ENCODE peak calls at places on chromosome 4, in four cellular contexts. M is A673, P is lung, D is epithelial cell of esophagus. W is an unnamed sample.

GRCh38 chr4:158671665-158671914 is at the start of gene C4orf46:
- DNase-seq in M (no peak), P (no peak), D (no peak), W (no peak)

GRCh38 chr4:124804584-124804983 is 92.1 kb upstream of the ANKRD50 start:
- DNase-seq in P (no peak), D (no peak), M (no peak), W (no peak)

GRCh38 chr4:168071304-168071703 is 21.0 kb upstream of the ANXA10 start:
- DNase-seq in P (no peak), M (no peak), D (peak; percentile 50), W (no peak)

GRCh38 chr4:72525938-72526337 is 43.1 kb downstream of the ADAMTS3 start:
- DNase-seq in D (no peak), M (no peak), P (peak; percentile 54), W (no peak)

GRCh38 chr4:7857238-7857701 is 82.4 kb downstream of the AFAP1 start:
- DNase-seq in P (no peak), M (peak; percentile 74), D (peak; percentile 71), W (no peak)

GRCh38 chr4:101141230-101141629 is 206.1 kb downstream of the PPP3CA start:
- DNase-seq in D (no peak), M (no peak), P (no peak), W (no peak)

GRCh38 chr4:139875456-139875855 is 209.8 kb downstream of the MGST2 start:
- DNase-seq in D (peak; percentile 8), M (no peak), P (no peak), W (no peak)

GRCh38 chr4:132227349-132228165 is 921.5 kb upstream of the PCDH10 start:
- DNase-seq in D (peak; percentile 47), M (peak; percentile 60), P (peak; percentile 31), W (peak; percentile 17)

GRCh38 chr4:15702941-15703403 is at the start of gene BST1:
- DNase-seq in P (peak; percentile 83), D (peak; percentile 53), M (peak; percentile 72), W (no peak)

GRCh38 chr4:55491486-55491885 is 55.2 kb downstream of the CLOCK start:
- DNase-seq in P (no peak), M (no peak), D (no peak), W (no peak)

GRCh38 chr4:138938371-138938699 is 77.2 kb upstream of the NOCT start:
- DNase-seq in P (no peak), D (peak; percentile 65), M (peak; percentile 49), W (peak; percentile 44)

GRCh38 chr4:154064244-154064643 is 275.4 kb upstream of the SFRP2 start:
- DNase-seq in D (no peak), M (no peak), P (no peak), W (no peak)

GRCh38 chr4:108432418-108432817 is 188.0 kb upstream of the RPL34 start:
- DNase-seq in P (no peak), M (no peak), D (no peak), W (no peak)

GRCh38 chr4:126740687-126741086 is 892.1 kb upstream of the INTU start:
- DNase-seq in M (no peak), P (no peak), D (no peak), W (no peak)

GRCh38 chr4:16289872-16290554 is 63.7 kb upstream of the TAPT1 start:
- DNase-seq in P (no peak), M (peak; percentile 86), D (peak; percentile 45), W (no peak)

GRCh38 chr4:139789096-139789495 is 123.5 kb downstream of the MGST2 start:
- DNase-seq in M (no peak), P (no peak), D (no peak), W (no peak)

GRCh38 chr4:184448828-184449227 is 25.5 kb downstream of the IRF2 start:
- DNase-seq in P (peak; percentile 53), M (peak; percentile 70), D (no peak), W (no peak)

GRCh38 chr4:124132161-124132560 is 580.4 kb downstream of the ANKRD50 start:
- DNase-seq in M (no peak), P (no peak), D (no peak), W (no peak)

GRCh38 chr4:38583102-38583501 is 80.9 kb upstream of the KLF3 start:
- DNase-seq in D (no peak), P (no peak), M (no peak), W (no peak)

GRCh38 chr4:78610546-78611214 is 59.1 kb downstream of the ANXA3 start:
- DNase-seq in D (no peak), P (no peak), M (peak; percentile 66), W (no peak)

GRCh38 chr4:173125216-173125812 is 43.3 kb upstream of the GALNT7 start:
- DNase-seq in D (no peak), M (no peak), P (no peak), W (no peak)

GRCh38 chr4:76305971-76306881 is at the start of gene STBD1:
- DNase-seq in P (peak; percentile 86), M (peak; percentile 20), D (peak; percentile 62), W (peak; percentile 85)

GRCh38 chr4:13711233-13711775 is 83.8 kb upstream of the BOD1L1 start:
- DNase-seq in M (no peak), P (no peak), D (no peak), W (no peak)

GRCh38 chr4:53558061-53558801 is 33.1 kb downstream of the LNX1 start:
- DNase-seq in P (no peak), M (peak; percentile 17), D (peak; percentile 91), W (no peak)

GRCh38 chr4:163495900-163496299 is 1.4 kb downstream of the TMA16 start:
- DNase-seq in D (no peak), P (no peak), M (peak; percentile 6), W (no peak)

GRCh38 chr4:5399790-5400421 is 308.5 kb downstream of the EVC2 start:
- DNase-seq in M (peak; percentile 60), D (peak; percentile 32), P (no peak), W (peak; percentile 13)

GRCh38 chr4:101010987-101011386 is 336.3 kb downstream of the PPP3CA start:
- DNase-seq in M (no peak), P (no peak), D (peak; percentile 40), W (no peak)

GRCh38 chr4:160510925-160511324 is 1408.0 kb downstream of the RAPGEF2 start:
- DNase-seq in D (peak; percentile 90), M (no peak), P (no peak), W (no peak)

GRCh38 chr4:113502883-113503282 is 258.7 kb downstream of the CAMK2D start:
- DNase-seq in M (no peak), D (no peak), P (no peak), W (no peak)

GRCh38 chr4:3410401-3411135 is 31.2 kb upstream of the HGFAC start:
- DNase-seq in D (no peak), P (no peak), M (no peak), W (peak; percentile 26)

GRCh38 chr4:123468479-123469031 is 72.0 kb downstream of the SPRY1 start:
- DNase-seq in P (no peak), D (no peak), M (no peak), W (no peak)

GRCh38 chr4:124931050-124931449 is 218.5 kb upstream of the ANKRD50 start:
- DNase-seq in P (no peak), D (no peak), M (no peak), W (no peak)

GRCh38 chr4:18934197-18934596 is 912.6 kb upstream of the LCORL start:
- DNase-seq in M (peak; percentile 7), D (peak; percentile 37), P (no peak), W (no peak)
- TF ChIP-seq CTCF in M (peak; percentile 30), D (peak; percentile 15), P (no peak), W (no peak)

GRCh38 chr4:67714955-67715354 is 14.0 kb upstream of the UBA6 start:
- DNase-seq in D (no peak), P (no peak), M (no peak), W (no peak)
- TF ChIP-seq CTCF in D (no peak), P (no peak), M (no peak), W (no peak)

GRCh38 chr4:26235500-26235899 is 85.3 kb upstream of the RBPJ start:
- DNase-seq in M (no peak), D (peak; percentile 88), P (peak; percentile 36), W (no peak)
- TF ChIP-seq CTCF in M (no peak), D (peak; percentile 34), P (no peak), W (no peak)

GRCh38 chr4:98838977-98839618 is 89.8 kb downstream of the EIF4E start:
- DNase-seq in P (no peak), D (peak; percentile 34), M (peak; percentile 65), W (peak; percentile 56)
- TF ChIP-seq CTCF in P (no peak), D (no peak), M (peak; percentile 13), W (no peak)

GRCh38 chr4:147591048-147591577 is 26.1 kb upstream of the TMEM184C start:
- DNase-seq in D (peak; percentile 21), P (no peak), M (no peak), W (no peak)

GRCh38 chr4:147596976-147597375 is 20.2 kb upstream of the TMEM184C start:
- DNase-seq in D (peak; percentile 83), M (peak; percentile 72), P (peak; percentile 62), W (no peak)

GRCh38 chr4:147596377-147596776 is 20.8 kb upstream of the TMEM184C start:
- DNase-seq in D (peak; percentile 57), M (peak; percentile 55), P (no peak), W (no peak)

GRCh38 chr4:147597561-147597960 is 19.6 kb upstream of the TMEM184C start:
- DNase-seq in D (no peak), P (no peak), M (no peak), W (no peak)

GRCh38 chr4:147594107-147594506 is 23.1 kb upstream of the TMEM184C start:
- DNase-seq in D (no peak), M (no peak), P (no peak), W (no peak)
- TF ChIP-seq CTCF in D (peak; percentile 19), M (peak; percentile 28), P (no peak), W (no peak)

GRCh38 chr4:77579406-77580076 is 26.1 kb upstream of the CXCL13 start:
- DNase-seq in D (peak; percentile 89), P (no peak), M (peak; percentile 1), W (no peak)

GRCh38 chr4:77576351-77576750 is 29.3 kb upstream of the CXCL13 start:
- DNase-seq in P (no peak), M (no peak), D (no peak), W (no peak)

GRCh38 chr4:77581724-77582123 is 23.9 kb upstream of the CXCL13 start:
- DNase-seq in P (no peak), M (no peak), D (peak; percentile 75), W (no peak)

GRCh38 chr4:77582151-77582550 is 23.5 kb upstream of the CXCL13 start:
- DNase-seq in M (no peak), D (peak; percentile 37), P (no peak), W (no peak)

GRCh38 chr4:77578145-77578544 is 27.5 kb upstream of the CXCL13 start:
- DNase-seq in M (no peak), D (no peak), P (no peak), W (no peak)
- TF ChIP-seq CTCF in M (peak; percentile 38), D (no peak), P (no peak), W (no peak)

GRCh38 chr4:171956678-171957077 is 143.5 kb downstream of the GALNTL6 start:
- DNase-seq in P (no peak), D (no peak), M (no peak), W (no peak)
- TF ChIP-seq CTCF in P (no peak), D (no peak), M (no peak), W (no peak)

GRCh38 chr4:91087743-91088142 is 960.5 kb downstream of the CCSER1 start:
- DNase-seq in D (no peak), P (no peak), M (no peak), W (no peak)

GRCh38 chr4:91089194-91089593 is 962.0 kb downstream of the CCSER1 start:
- DNase-seq in M (no peak), D (no peak), P (no peak), W (no peak)

GRCh38 chr4:91092398-91092955 is 965.3 kb downstream of the CCSER1 start:
- DNase-seq in D (peak; percentile 85), M (no peak), P (no peak), W (no peak)
- TF ChIP-seq CTCF in D (no peak), M (no peak), P (no peak), W (no peak)